ENCODE peak calls at places on chromosome 1, in nine cellular contexts. F is ascending aorta; R is CD8-positive, alpha-beta T cell; T is transverse colon; Z is CD4-positive, alpha-beta memory T cell; L is substantia nigra; C is pancreas; J is dorsolateral prefrontal cortex; Q is sigmoid colon. V is an unnamed sample.

GRCh38 chr1:25616932-25617625 is 488 bp downstream of the MAN1C1 start:
- DNase-seq in L (no peak), Q (no peak), F (no peak), Z (no peak), T (no peak), J (no peak), C (no peak), R (peak), V (no peak)

GRCh38 chr1:101119289-101119688 is 93.7 kb upstream of the DPH5 start:
- DNase-seq in L (no peak), C (no peak), R (no peak), F (no peak), T (no peak), Q (no peak), Z (no peak), J (no peak), V (no peak)

GRCh38 chr1:94884101-94884875 is 42.6 kb downstream of the CNN3 start:
- DNase-seq in C (peak), Q (no peak), R (no peak), Z (no peak), T (no peak), L (peak), J (no peak), F (no peak), V (peak)

GRCh38 chr1:96524100-96524499 is 197.5 kb upstream of the PTBP2 start:
- DNase-seq in J (no peak), Z (no peak), L (no peak), T (no peak), R (no peak), F (no peak), Q (no peak), C (no peak), V (no peak)

GRCh38 chr1:61266738-61267137 is 184.4 kb downstream of the NFIA start:
- DNase-seq in T (no peak), J (no peak), Q (no peak), Z (no peak), R (no peak), F (no peak), L (no peak), C (no peak), V (no peak)

GRCh38 chr1:19361231-19362147 is 49.4 kb downstream of the SLC66A1 start:
- DNase-seq in R (no peak), F (no peak), Z (no peak), L (no peak), C (no peak), T (no peak), J (no peak), Q (no peak), V (no peak)

GRCh38 chr1:10951977-10952376 is 60.5 kb upstream of the TARDBP start:
- DNase-seq in Z (no peak), F (no peak), J (no peak), R (no peak), T (no peak), Q (no peak), C (no peak), L (no peak), V (peak)

GRCh38 chr1:200294241-200294640 is 115.6 kb downstream of the ZNF281 start:
- DNase-seq in T (no peak), L (no peak), C (no peak), Z (no peak), R (no peak), Q (no peak), J (no peak), F (no peak), V (no peak)

GRCh38 chr1:176897350-176898236 is 266.9 kb downstream of the ASTN1 start:
- DNase-seq in C (peak), Q (no peak), L (no peak), T (peak), J (peak), Z (no peak), F (no peak), R (no peak), V (no peak)

GRCh38 chr1:100299521-100300222 is 33.7 kb downstream of the RTCA start:
- DNase-seq in C (no peak), T (no peak), J (no peak), F (no peak), L (no peak), Q (no peak), R (no peak), Z (no peak), V (no peak)

GRCh38 chr1:234975122-234975940 is 153.3 kb downstream of the TOMM20 start:
- DNase-seq in Z (no peak), L (no peak), F (peak), C (no peak), T (no peak), R (no peak), Q (peak), J (no peak), V (no peak)

GRCh38 chr1:164735315-164736052 is 176.5 kb downstream of the PBX1 start:
- DNase-seq in Z (no peak), R (no peak), C (no peak), F (no peak), J (no peak), Q (no peak), L (no peak), T (no peak), V (peak)

GRCh38 chr1:246567258-246568235 is 1.3 kb downstream of the CNST start:
- DNase-seq in J (no peak), T (no peak), R (no peak), C (no peak), L (no peak), Z (no peak), Q (no peak), F (no peak), V (no peak)

GRCh38 chr1:90114521-90115141 is 119.7 kb downstream of the ZNF326 start:
- DNase-seq in R (no peak), T (no peak), L (no peak), Q (no peak), Z (no peak), C (no peak), F (no peak), J (no peak), V (no peak)

GRCh38 chr1:66231162-66232077 is 302.5 kb upstream of the SGIP1 start:
- DNase-seq in J (no peak), F (no peak), R (no peak), L (no peak), C (no peak), Q (no peak), T (no peak), Z (no peak), V (no peak)

GRCh38 chr1:110186558-110186957 is 23.6 kb upstream of the KCNC4 start:
- DNase-seq in C (no peak), R (no peak), F (no peak), T (no peak), L (no peak), J (no peak), Q (no peak), Z (no peak), V (no peak)

GRCh38 chr1:92210701-92211100 is 7.0 kb upstream of the C1orf146 start:
- DNase-seq in T (no peak), J (no peak), R (no peak), Q (no peak), C (no peak), L (no peak), F (no peak), Z (no peak), V (no peak)

GRCh38 chr1:1024421-1025415 is 4.8 kb downstream of the AGRN start:
- DNase-seq in L (no peak), Z (no peak), F (no peak), R (no peak), C (peak), Q (no peak), J (no peak), T (no peak), V (peak)

DNA sequence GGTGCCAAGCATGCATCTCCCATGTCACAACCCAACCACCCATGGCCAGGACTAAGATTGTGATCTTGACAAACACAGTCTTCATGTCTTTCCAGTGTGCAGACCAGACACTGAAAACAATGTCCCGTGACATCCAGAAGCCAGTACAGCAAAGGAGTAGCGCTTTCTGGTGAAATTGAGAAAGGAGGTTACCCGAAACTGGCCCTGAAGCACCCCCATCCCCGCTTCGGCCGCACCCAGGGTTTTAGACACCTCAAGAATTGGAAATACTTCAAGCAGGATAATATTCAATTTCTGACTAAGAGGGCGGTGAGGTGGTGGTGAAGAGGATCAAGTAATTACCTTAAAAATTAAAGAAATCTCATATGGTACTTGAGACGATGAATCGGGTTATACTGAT is 10.6 kb upstream of the S100A8 start:
- DNase-seq in Q (no peak), R (no peak), Z (no peak), J (no peak), C (no peak), L (no peak), T (no peak), F (no peak), V (no peak)
- H3K27ac ChIP-seq in Q (no peak), R (no peak), Z (no peak), J (no peak), C (no peak), L (no peak), T (no peak), F (no peak), V (no peak)

DNA sequence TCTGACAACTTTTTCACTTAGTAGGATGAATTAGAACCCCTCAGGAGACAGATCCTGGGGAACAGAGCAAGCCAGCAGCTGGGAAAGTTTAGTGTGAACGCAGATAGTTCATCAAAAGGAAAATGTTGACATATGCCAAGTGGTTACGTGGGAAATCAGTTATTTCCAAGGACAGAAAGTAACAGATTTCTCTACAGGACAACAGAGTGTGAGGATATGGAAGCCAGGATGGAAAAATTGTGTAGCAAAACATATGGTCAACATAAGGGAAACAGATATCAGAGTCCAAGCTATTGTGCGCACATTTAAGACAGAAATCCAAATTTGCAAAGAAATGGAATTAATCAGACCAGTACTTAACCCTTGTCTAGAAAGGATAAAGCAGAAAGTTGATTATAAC is 419.5 kb downstream of the LRRIQ3 start:
- DNase-seq in T (no peak), Q (no peak), F (no peak), C (no peak), L (no peak), Z (no peak), R (no peak), J (no peak), V (no peak)
- H3K27ac ChIP-seq in T (no peak), Q (no peak), F (no peak), C (no peak), L (no peak), Z (no peak), R (no peak), J (no peak), V (no peak)

GRCh38 chr1:105396001-105396400 is 1646.3 kb downstream of the AMY1C start:
- DNase-seq in L (no peak), J (no peak), T (no peak), Z (no peak), C (no peak), R (no peak), Q (no peak), F (no peak), V (no peak)
- H3K27ac ChIP-seq in L (no peak), J (no peak), T (no peak), Z (no peak), C (no peak), R (no peak), Q (no peak), F (no peak), V (no peak)

DNA sequence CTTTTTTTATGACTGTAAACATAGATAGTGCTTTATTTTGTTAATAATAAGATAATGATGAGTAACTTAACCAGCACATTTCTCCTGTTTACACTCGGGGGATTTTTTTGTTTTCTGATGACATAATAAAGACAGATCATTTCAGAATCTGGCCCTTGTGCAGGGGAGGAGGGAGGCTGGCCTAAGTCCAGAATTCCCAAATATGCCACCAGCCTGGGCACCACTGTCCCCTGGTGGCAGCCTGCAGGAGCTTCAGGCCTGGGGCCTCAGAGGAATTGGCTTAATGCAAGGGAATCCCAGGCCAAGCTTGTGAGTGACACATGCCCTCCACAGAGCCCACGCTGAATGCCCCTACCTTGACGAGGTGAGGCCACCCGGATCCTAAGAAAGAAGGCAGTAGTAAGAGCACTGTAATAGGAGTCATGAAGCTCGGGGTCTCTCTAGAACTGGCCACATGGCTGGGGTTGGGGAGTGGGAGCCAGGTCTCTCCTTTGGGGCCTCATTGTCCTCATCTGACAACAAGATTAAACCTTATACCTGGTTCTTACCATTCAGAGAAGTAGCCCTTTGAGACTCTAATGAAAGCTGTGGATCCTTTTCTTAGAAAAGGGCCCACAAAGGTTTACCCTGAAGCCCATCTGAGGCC is 24.1 kb downstream of the ETNK2 start:
- DNase-seq in R (no peak), Z (no peak), C (peak), Q (peak), F (peak), L (no peak), J (peak), T (peak), V (peak)
- H3K27ac ChIP-seq in R (no peak), Z (no peak), C (no peak), Q (peak), F (peak), L (no peak), J (no peak), T (peak), V (no peak)

GRCh38 chr1:183804916-183805734 is at the start of gene RGL1:
- DNase-seq in Z (no peak), J (peak), R (no peak), T (peak), Q (peak), F (peak), L (no peak), C (peak), V (peak)
- H3K27ac ChIP-seq in Z (no peak), J (peak), R (no peak), T (peak), Q (peak), F (peak), L (peak), C (peak), V (peak)

GRCh38 chr1:150110066-150110465 is 39.6 kb upstream of the PLEKHO1 start:
- DNase-seq in R (no peak), C (no peak), L (no peak), F (no peak), Z (no peak), J (no peak), T (no peak), Q (no peak), V (no peak)
- H3K27ac ChIP-seq in R (peak), C (no peak), L (no peak), F (peak), Z (peak), J (no peak), T (no peak), Q (peak), V (no peak)

GRCh38 chr1:203173156-203173555 is 2.5 kb downstream of the MYBPH start:
- DNase-seq in F (no peak), Z (no peak), C (no peak), L (no peak), R (no peak), J (peak), T (no peak), Q (no peak), V (no peak)
- H3K27ac ChIP-seq in F (no peak), Z (no peak), C (no peak), L (no peak), R (no peak), J (peak), T (no peak), Q (no peak), V (no peak)

DNA sequence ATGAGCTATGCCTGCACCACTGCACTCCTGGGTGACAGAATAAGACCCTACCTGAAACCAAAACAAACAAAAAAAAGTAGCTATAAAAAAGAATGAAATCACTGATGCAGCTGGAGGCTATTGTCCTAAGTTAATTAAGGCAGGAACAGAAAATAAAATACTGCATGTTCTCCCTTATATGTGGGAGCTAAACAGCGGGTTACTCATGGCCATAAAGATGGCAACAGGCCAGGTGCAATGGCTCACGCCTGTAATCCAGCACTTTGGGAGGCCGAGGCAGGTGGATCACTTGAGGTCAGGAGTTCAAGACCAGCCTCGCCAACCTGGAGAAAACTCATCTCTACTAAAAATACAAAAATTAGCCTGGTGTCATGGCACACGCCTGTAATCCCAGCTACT is 152.7 kb downstream of the PIK3R3 start:
- DNase-seq in Q (no peak), T (peak), C (no peak), R (no peak), J (no peak), Z (no peak), L (no peak), F (no peak), V (no peak)
- H3K27ac ChIP-seq in Q (peak), T (peak), C (no peak), R (no peak), J (no peak), Z (no peak), L (no peak), F (no peak), V (no peak)

DNA sequence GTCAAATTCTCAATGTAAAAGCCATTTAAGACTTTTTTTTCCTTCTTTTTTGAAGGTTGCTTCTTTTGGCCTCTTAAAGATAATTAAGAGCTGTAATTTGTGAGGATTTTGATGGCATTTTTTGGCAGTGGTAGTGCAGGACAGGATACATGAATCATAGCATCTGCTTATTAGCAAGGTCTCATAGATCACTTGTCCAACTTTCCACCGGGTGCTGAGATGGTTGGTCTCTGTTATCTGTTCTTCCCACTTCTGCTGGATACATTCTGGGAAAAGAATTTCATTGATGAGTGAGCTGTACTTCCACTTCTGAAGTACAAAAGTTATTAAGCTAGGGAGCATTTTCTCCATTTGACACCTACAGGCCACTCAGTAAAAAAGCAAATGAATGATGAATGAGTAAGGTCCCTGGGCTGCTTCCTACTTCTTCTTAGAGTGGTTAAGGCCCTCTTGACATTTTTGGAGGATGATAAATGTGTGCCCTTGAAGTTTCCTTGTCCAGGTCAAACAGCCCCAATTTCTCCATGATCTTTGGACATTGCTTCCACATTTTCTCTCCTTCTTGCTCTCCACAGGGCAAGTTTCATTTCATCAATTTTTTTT is 100.6 kb downstream of the ROR1 start:
- DNase-seq in T (no peak), Q (no peak), J (no peak), L (no peak), Z (no peak), F (no peak), C (no peak), R (no peak), V (no peak)
- H3K27ac ChIP-seq in T (peak), Q (peak), J (no peak), L (no peak), Z (no peak), F (peak), C (no peak), R (no peak), V (no peak)